ENCODE peak calls at places on chromosomes 12 and 14, in five cellular contexts. T is brain microvascular endothelial cell, E is hepatocyte, S is neural crest cell, G is fibroblast of the aortic adventitia. O is an unnamed sample.
A peak's percentile ranks its signal among the peaks of the same experiment; 100 is the strongest.

GRCh38 chr14:49314756-49315155 is 271.4 kb downstream of the RPS29 start:
- DNase-seq in T (peak; percentile 27), E (no peak), S (no peak), G (peak; percentile 28), O (peak; percentile 8)

GRCh38 chr14:78637903-78638302 is 467.7 kb downstream of the NRXN3 start:
- DNase-seq in T (no peak), E (no peak), S (no peak), G (no peak), O (no peak)

GRCh38 chr14:81384900-81385299 is 15.2 kb downstream of the STON2 start:
- DNase-seq in T (no peak), E (no peak), S (no peak), G (peak; percentile 50), O (peak; percentile 16)

GRCh38 chr12:58171914-58172313 is 230.5 kb downstream of the ATP23 start:
- DNase-seq in T (no peak), E (no peak), S (no peak), G (peak; percentile 27), O (peak; percentile 79)

GRCh38 chr12:102394200-102394599 is 86.2 kb downstream of the IGF1 start:
- DNase-seq in T (no peak), E (no peak), S (no peak), G (no peak), O (no peak)

GRCh38 chr12:110266980-110267620 is 13.9 kb upstream of the ATP2A2 start:
- DNase-seq in T (peak; percentile 48), E (peak; percentile 82), S (no peak), G (peak; percentile 72), O (peak; percentile 71)

GRCh38 chr14:33475623-33476022 is 475.3 kb downstream of the EGLN3 start:
- DNase-seq in T (peak; percentile 59), E (peak; percentile 44), S (peak; percentile 63), G (peak; percentile 18), O (peak; percentile 57)

GRCh38 chr12:68792952-68793351 is 15.0 kb upstream of the MDM2 start:
- DNase-seq in T (peak; percentile 51), E (no peak), S (no peak), G (no peak), O (peak; percentile 70)

GRCh38 chr12:48973531-48973930 is 2.0 kb upstream of the WNT10B start:
- DNase-seq in T (no peak), E (no peak), S (no peak), G (peak; percentile 76), O (no peak)

GRCh38 chr14:38605193-38606114 is 349.6 kb upstream of the CLEC14A start:
- DNase-seq in T (no peak), E (no peak), S (no peak), G (no peak), O (peak; percentile 7)

GRCh38 chr12:66061557-66062279 is 68.8 kb downstream of the LLPH start:
- DNase-seq in T (no peak), E (no peak), S (no peak), G (no peak), O (no peak)

GRCh38 chr12:24898606-24899005 is 50.3 kb downstream of the BCAT1 start:
- DNase-seq in T (peak; percentile 24), E (no peak), S (no peak), G (no peak), O (peak; percentile 49)

GRCh38 chr14:93010543-93011541 is 87.9 kb downstream of the CHGA start:
- DNase-seq in T (no peak), E (no peak), S (no peak), G (no peak), O (no peak)

GRCh38 chr12:29599397-29599796 is 101.9 kb upstream of the OVCH1 start:
- DNase-seq in T (peak; percentile 71), E (no peak), S (no peak), G (peak; percentile 36), O (peak; percentile 72)

GRCh38 chr12:22792198-22792597 is 167.2 kb downstream of the ETNK1 start:
- DNase-seq in T (no peak), E (no peak), S (no peak), G (no peak), O (no peak)

GRCh38 chr12:23853640-23854039 is 95.8 kb downstream of the SOX5 start:
- DNase-seq in T (no peak), E (no peak), S (no peak), G (no peak), O (no peak)

GRCh38 chr14:91119556-91120311 is 5.9 kb downstream of the DGLUCY start:
- DNase-seq in T (peak; percentile 38), E (no peak), S (no peak), G (peak; percentile 91), O (no peak)

GRCh38 chr14:33563492-33563891 is 387.4 kb downstream of the EGLN3 start:
- DNase-seq in T (peak; percentile 39), E (no peak), S (no peak), G (peak; percentile 28), O (no peak)

GRCh38 chr12:67394600-67394999 is 125.4 kb downstream of the CAND1 start:
- DNase-seq in T (peak; percentile 80), E (no peak), S (no peak), G (peak; percentile 80), O (peak; percentile 79)

GRCh38 chr12:94872007-94872653 is 131.4 kb downstream of the NDUFA12 start:
- DNase-seq in T (no peak), E (no peak), S (no peak), G (no peak), O (no peak)

DNA sequence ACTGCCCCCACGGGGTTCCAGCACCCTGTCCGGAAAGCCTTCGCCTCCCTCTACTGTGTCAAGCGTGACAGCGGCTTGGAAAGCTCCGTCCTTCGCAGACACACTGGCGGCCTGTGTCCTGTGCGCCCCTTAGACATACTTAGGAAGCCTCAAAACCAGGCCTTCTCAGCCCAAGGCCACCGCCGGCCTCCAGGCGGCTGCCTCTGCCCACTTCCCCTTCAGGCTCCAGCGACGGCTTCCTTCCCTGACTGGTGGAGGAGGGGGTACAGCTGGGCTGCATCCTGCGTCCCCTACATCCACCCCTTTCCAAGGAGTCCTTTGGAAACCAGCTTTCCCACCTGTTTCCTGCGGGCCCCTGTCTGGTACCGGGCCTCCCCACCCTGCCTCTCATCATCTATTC is 2.5 kb upstream of the CACNA2D4 start:
- DNase-seq in T (no peak), E (peak; percentile 1), S (no peak), G (no peak), O (no peak)
- TF ChIP-seq CTCF in T (no peak), E (no peak), S (no peak), G (no peak), O (no peak)

GRCh38 chr14:51129130-51129529 is 34.2 kb upstream of the TRIM9 start:
- DNase-seq in T (no peak), E (no peak), S (no peak), G (no peak), O (no peak)
- TF ChIP-seq CTCF in T (peak; percentile 24), E (no peak), S (no peak), G (peak; percentile 12), O (no peak)

DNA sequence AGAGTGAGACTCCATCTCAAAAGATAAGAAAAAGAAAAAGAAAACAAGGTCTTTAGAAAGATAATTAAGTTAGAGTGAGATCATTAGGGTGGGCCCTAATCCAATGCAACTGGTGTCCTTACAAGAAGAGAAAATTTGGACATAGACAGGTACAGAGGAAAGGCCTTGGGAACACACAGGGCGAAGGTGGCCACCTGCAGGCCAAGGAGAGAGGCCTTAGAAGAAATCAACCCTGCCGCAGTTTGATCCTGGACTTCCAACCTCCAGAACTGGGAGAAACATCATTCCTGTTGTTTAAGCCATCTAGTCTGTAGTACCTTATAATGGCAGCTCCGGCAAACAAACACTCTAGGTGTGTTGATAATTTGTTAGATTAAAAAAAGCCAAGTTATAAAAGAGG is 491.9 kb downstream of the MED13L start:
- DNase-seq in T (no peak), E (no peak), S (no peak), G (no peak), O (no peak)
- TF ChIP-seq CTCF in T (no peak), E (no peak), S (no peak), G (no peak), O (no peak)

DNA sequence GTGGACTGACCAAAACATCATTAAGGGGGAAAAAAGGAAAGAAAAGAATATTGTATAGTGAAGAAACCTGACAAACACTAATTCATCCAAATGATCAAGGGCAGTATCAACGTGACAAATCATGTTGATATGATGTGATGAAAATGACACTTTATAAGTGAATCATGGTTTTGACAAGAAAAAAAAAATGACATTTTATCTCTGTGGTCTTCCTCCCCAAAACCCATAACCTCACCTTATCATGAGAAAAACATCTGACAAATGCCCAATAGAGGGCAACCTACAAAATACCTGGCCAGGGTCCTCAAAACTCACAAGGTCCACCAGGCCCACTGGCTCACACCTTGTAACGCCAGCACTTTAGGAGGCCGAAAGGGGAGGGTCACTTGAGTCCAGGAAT is 13.8 kb downstream of the TMED10 start:
- DNase-seq in T (no peak), E (no peak), S (no peak), G (no peak), O (no peak)
- TF ChIP-seq CTCF in T (no peak), E (no peak), S (peak; percentile 11), G (no peak), O (peak; percentile 13)

DNA sequence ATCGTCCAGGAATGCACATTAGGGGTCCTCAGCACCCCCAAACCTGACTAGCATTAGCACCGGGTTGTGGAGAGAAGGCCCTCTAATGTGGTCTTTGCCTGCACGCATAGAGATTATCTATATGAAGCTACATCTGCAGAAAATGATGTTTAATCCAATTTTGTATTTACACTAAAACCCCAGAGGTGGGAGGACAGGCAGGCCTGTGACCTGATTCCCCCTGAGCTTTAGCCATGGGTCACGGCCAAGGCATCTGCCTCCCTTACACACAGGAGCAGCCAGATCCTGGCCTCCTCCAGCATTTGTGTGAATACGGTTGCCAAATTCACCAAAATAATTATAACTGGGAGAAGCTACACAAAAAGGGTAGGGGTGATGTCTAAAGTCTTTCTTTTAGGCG is 7.0 kb downstream of the APOLD1 start:
- DNase-seq in T (no peak), E (no peak), S (no peak), G (no peak), O (no peak)
- TF ChIP-seq CTCF in T (no peak), E (no peak), S (no peak), G (no peak), O (no peak)

GRCh38 chr14:64938972-64939816 is 3.4 kb downstream of the GPX2 start:
- DNase-seq in T (no peak), E (no peak), S (no peak), G (no peak), O (no peak)

GRCh38 chr14:64935508-64935907 is 7.0 kb downstream of the GPX2 start:
- DNase-seq in T (no peak), E (no peak), S (no peak), G (no peak), O (no peak)

GRCh38 chr14:64937176-64937820 is 5.2 kb downstream of the GPX2 start:
- DNase-seq in T (no peak), E (no peak), S (no peak), G (peak; percentile 50), O (peak; percentile 49)

GRCh38 chr14:64939817-64940190 is 2.7 kb downstream of the GPX2 start:
- DNase-seq in T (no peak), E (no peak), S (no peak), G (no peak), O (no peak)

GRCh38 chr14:64937821-64938193 is 4.7 kb downstream of the GPX2 start:
- DNase-seq in T (no peak), E (no peak), S (no peak), G (peak; percentile 22), O (peak; percentile 32)
- TF ChIP-seq CTCF in T (peak; percentile 41), E (peak; percentile 28), S (peak; percentile 33), G (peak; percentile 24), O (peak; percentile 43)

O was measured in choroid plexus epithelial cell.